ENCODE peak calls at places on chromosomes 13 and 19, in five cellular contexts. X is cardiac fibroblast, F is cerebellar cortex, P is PC-9, V is Right ventricle myocardium superior. S is an unnamed sample.

GRCh38 chr19:51712461-51713081 is 11.2 kb downstream of the HAS1 start:
- DNase-seq in X (peak; percentile 67), F (peak; percentile 50), P (peak; percentile 38), V (no peak), S (peak; percentile 16)

GRCh38 chr13:72166102-72166660 is 299.2 kb upstream of the DACH1 start:
- DNase-seq in X (no peak), F (no peak), P (no peak), V (no peak), S (no peak)

GRCh38 chr13:94198666-94199065 is 280.8 kb downstream of the DCT start:
- DNase-seq in X (peak; percentile 51), F (no peak), P (no peak), V (no peak), S (no peak)

GRCh38 chr13:30846844-30847243 is 59.2 kb upstream of the MEDAG start:
- DNase-seq in X (no peak), F (no peak), P (no peak), V (no peak), S (no peak)

GRCh38 chr19:13507053-13507611 is 853 bp upstream of the CACNA1A start:
- DNase-seq in X (no peak), F (peak; percentile 59), P (no peak), V (no peak), S (no peak)

GRCh38 chr13:44667950-44668349 is 91.8 kb upstream of the TSC22D1 start:
- DNase-seq in X (peak; percentile 77), F (no peak), P (no peak), V (no peak), S (no peak)

GRCh38 chr19:47035127-47035494 is 13.3 kb downstream of the TMEM160 start:
- DNase-seq in X (no peak), F (peak; percentile 49), P (no peak), V (no peak), S (peak; percentile 53)

GRCh38 chr13:113547248-113547971 is 37.1 kb upstream of the TFDP1 start:
- DNase-seq in X (peak; percentile 28), F (peak; percentile 86), P (no peak), V (no peak), S (no peak)

GRCh38 chr19:45215391-45216191 is 29.6 kb downstream of the EXOC3L2 start:
- DNase-seq in X (no peak), F (no peak), P (peak; percentile 56), V (peak; percentile 52), S (peak; percentile 51)

GRCh38 chr19:12847159-12848139 is 9.1 kb downstream of the MAST1 start:
- DNase-seq in X (peak; percentile 80), F (peak; percentile 82), P (peak; percentile 92), V (peak; percentile 93), S (peak; percentile 65)

GRCh38 chr19:18068395-18068794 is 18.3 kb downstream of the IL12RB1 start:
- DNase-seq in X (no peak), F (no peak), P (no peak), V (no peak), S (no peak)

S was measured in NCI-H510A treated with DMSO at 0.1 percent for 48 hours.